ENCODE peak calls at places on chromosomes 3 and 15, in nine cellular contexts. One of them, this sample, is unnamed.

GRCh38 chr3:187150186-187150585 is 10.9 kb upstream of the RPL39L start:
- DNase-seq in EL: no peak
- DNase-seq in AG08396: no peak
- DNase-seq in aorta: no peak
- DNase-seq in endothelial cell: no peak
- DNase-seq in hippocampal formation: no peak
- DNase-seq in DMS79 treated with DMSO at 0.1 percent for 48 hours: no peak
- DNase-seq in activated CD8-positive, alpha-beta memory T cell treated with anti-CD3 and anti-CD28 coated beads, Interleukin-2, amount 50 U/mL, for 48 hours: no peak
- DNase-seq in NCI-H774: no peak
- DNase-seq in this sample: no peak

GRCh38 chr3:98692787-98693473 is 70.2 kb upstream of the ST3GAL6 start:
- DNase-seq in activated CD8-positive, alpha-beta memory T cell treated with anti-CD3 and anti-CD28 coated beads, Interleukin-2, amount 50 U/mL, for 48 hours: no peak
- DNase-seq in endothelial cell: no peak
- DNase-seq in EL: no peak
- DNase-seq in hippocampal formation: no peak
- DNase-seq in aorta: no peak
- DNase-seq in NCI-H774: no peak
- DNase-seq in AG08396: no peak
- DNase-seq in DMS79 treated with DMSO at 0.1 percent for 48 hours: no peak
- DNase-seq in this sample: no peak

GRCh38 chr15:30008156-30008555 is 74.6 kb upstream of the GOLGA8J start:
- DNase-seq in DMS79 treated with DMSO at 0.1 percent for 48 hours: no peak
- DNase-seq in endothelial cell: no peak
- DNase-seq in NCI-H774: no peak
- DNase-seq in AG08396: no peak
- DNase-seq in activated CD8-positive, alpha-beta memory T cell treated with anti-CD3 and anti-CD28 coated beads, Interleukin-2, amount 50 U/mL, for 48 hours: no peak
- DNase-seq in EL: no peak
- DNase-seq in aorta: no peak
- DNase-seq in hippocampal formation: no peak
- DNase-seq in this sample: no peak

GRCh38 chr15:31396881-31397560 is 70.4 kb downstream of the KLF13 start:
- DNase-seq in AG08396: peak
- DNase-seq in activated CD8-positive, alpha-beta memory T cell treated with anti-CD3 and anti-CD28 coated beads, Interleukin-2, amount 50 U/mL, for 48 hours: no peak
- DNase-seq in EL: peak
- DNase-seq in hippocampal formation: no peak
- DNase-seq in NCI-H774: peak
- DNase-seq in endothelial cell: peak
- DNase-seq in aorta: peak
- DNase-seq in DMS79 treated with DMSO at 0.1 percent for 48 hours: peak
- DNase-seq in this sample: peak

GRCh38 chr15:96079882-96080281 is 250.6 kb upstream of the NR2F2 start:
- DNase-seq in hippocampal formation: no peak
- DNase-seq in DMS79 treated with DMSO at 0.1 percent for 48 hours: no peak
- DNase-seq in NCI-H774: no peak
- DNase-seq in aorta: no peak
- DNase-seq in EL: no peak
- DNase-seq in AG08396: no peak
- DNase-seq in endothelial cell: no peak
- DNase-seq in activated CD8-positive, alpha-beta memory T cell treated with anti-CD3 and anti-CD28 coated beads, Interleukin-2, amount 50 U/mL, for 48 hours: no peak
- DNase-seq in this sample: no peak

GRCh38 chr15:27845535-27846369 is 253.4 kb downstream of the OCA2 start:
- DNase-seq in aorta: no peak
- DNase-seq in AG08396: no peak
- DNase-seq in hippocampal formation: no peak
- DNase-seq in NCI-H774: no peak
- DNase-seq in DMS79 treated with DMSO at 0.1 percent for 48 hours: no peak
- DNase-seq in activated CD8-positive, alpha-beta memory T cell treated with anti-CD3 and anti-CD28 coated beads, Interleukin-2, amount 50 U/mL, for 48 hours: no peak
- DNase-seq in endothelial cell: no peak
- DNase-seq in EL: no peak
- DNase-seq in this sample: no peak

GRCh38 chr15:42449770-42450433 is 41.0 kb downstream of the ZNF106 start:
- DNase-seq in endothelial cell: no peak
- DNase-seq in DMS79 treated with DMSO at 0.1 percent for 48 hours: no peak
- DNase-seq in aorta: no peak
- DNase-seq in NCI-H774: no peak
- DNase-seq in EL: no peak
- DNase-seq in activated CD8-positive, alpha-beta memory T cell treated with anti-CD3 and anti-CD28 coated beads, Interleukin-2, amount 50 U/mL, for 48 hours: no peak
- DNase-seq in hippocampal formation: no peak
- DNase-seq in AG08396: no peak
- DNase-seq in this sample: no peak

GRCh38 chr3:72938471-72939265 is 50.8 kb downstream of the GXYLT2 start:
- DNase-seq in activated CD8-positive, alpha-beta memory T cell treated with anti-CD3 and anti-CD28 coated beads, Interleukin-2, amount 50 U/mL, for 48 hours: no peak
- DNase-seq in aorta: no peak
- DNase-seq in NCI-H774: no peak
- DNase-seq in hippocampal formation: peak
- DNase-seq in EL: peak
- DNase-seq in AG08396: peak
- DNase-seq in DMS79 treated with DMSO at 0.1 percent for 48 hours: peak
- DNase-seq in endothelial cell: peak
- DNase-seq in this sample: peak

GRCh38 chr3:106423321-106424225 is 554.8 kb upstream of the CBLB start:
- DNase-seq in DMS79 treated with DMSO at 0.1 percent for 48 hours: no peak
- DNase-seq in endothelial cell: no peak
- DNase-seq in hippocampal formation: no peak
- DNase-seq in activated CD8-positive, alpha-beta memory T cell treated with anti-CD3 and anti-CD28 coated beads, Interleukin-2, amount 50 U/mL, for 48 hours: no peak
- DNase-seq in aorta: no peak
- DNase-seq in EL: no peak
- DNase-seq in AG08396: no peak
- DNase-seq in NCI-H774: no peak
- DNase-seq in this sample: no peak

GRCh38 chr3:161070252-161070930 is 34.8 kb downstream of the B3GALNT1 start:
- DNase-seq in NCI-H774: no peak
- DNase-seq in activated CD8-positive, alpha-beta memory T cell treated with anti-CD3 and anti-CD28 coated beads, Interleukin-2, amount 50 U/mL, for 48 hours: no peak
- DNase-seq in endothelial cell: no peak
- DNase-seq in EL: no peak
- DNase-seq in DMS79 treated with DMSO at 0.1 percent for 48 hours: no peak
- DNase-seq in AG08396: no peak
- DNase-seq in aorta: no peak
- DNase-seq in hippocampal formation: no peak
- DNase-seq in this sample: peak

GRCh38 chr15:59296181-59296617 is 76.5 kb downstream of the MYO1E start:
- DNase-seq in AG08396: peak
- DNase-seq in activated CD8-positive, alpha-beta memory T cell treated with anti-CD3 and anti-CD28 coated beads, Interleukin-2, amount 50 U/mL, for 48 hours: no peak
- DNase-seq in endothelial cell: no peak
- DNase-seq in DMS79 treated with DMSO at 0.1 percent for 48 hours: no peak
- DNase-seq in hippocampal formation: no peak
- DNase-seq in NCI-H774: no peak
- DNase-seq in aorta: no peak
- DNase-seq in EL: peak
- DNase-seq in this sample: no peak

GRCh38 chr3:59737209-59737608 is 687.4 kb upstream of the CFAP20DC start:
- DNase-seq in AG08396: no peak
- DNase-seq in aorta: no peak
- DNase-seq in activated CD8-positive, alpha-beta memory T cell treated with anti-CD3 and anti-CD28 coated beads, Interleukin-2, amount 50 U/mL, for 48 hours: no peak
- DNase-seq in DMS79 treated with DMSO at 0.1 percent for 48 hours: no peak
- DNase-seq in hippocampal formation: no peak
- DNase-seq in endothelial cell: no peak
- DNase-seq in EL: no peak
- DNase-seq in NCI-H774: no peak
- DNase-seq in this sample: no peak

This sample was measured in body of pancreas.